ENCODE peak calls at places on chromosomes 16 and 17, in eight cellular contexts. G is PC-3, T is fibroblast of lung, Y is adrenal gland, K is transverse colon, J is A549, E is endodermal cell, W is OCI-LY7. Z is an unnamed sample.
A peak's percentile ranks its signal among the peaks of the same experiment; 100 is the strongest.

GRCh38 chr17:48719642-48720262 is 2.6 kb downstream of the PRAC1 start:
- DNase-seq in G (peak; percentile 91), T (no peak), Y (no peak), K (no peak), J (no peak), E (peak; percentile 95), W (no peak), Z (no peak)

GRCh38 chr16:6562985-6563384 is 769.7 kb upstream of the RBFOX1 start:
- DNase-seq in G (no peak), T (no peak), Y (no peak), K (no peak), J (no peak), E (no peak), W (no peak), Z (no peak)

GRCh38 chr16:47965439-47965838 is 190.4 kb downstream of the ABCC12 start:
- DNase-seq in G (no peak), T (peak; percentile 69), Y (no peak), K (no peak), J (no peak), E (peak; percentile 75), W (no peak), Z (no peak)

GRCh38 chr17:17730250-17730935 is 49.1 kb downstream of the RAI1 start:
- DNase-seq in G (no peak), T (no peak), Y (no peak), K (no peak), J (no peak), E (no peak), W (no peak), Z (no peak)

GRCh38 chr17:75159196-75160031 is 5.1 kb upstream of the JPT1 start:
- DNase-seq in G (peak; percentile 98), T (peak; percentile 78), Y (peak; percentile 47), K (no peak), J (peak; percentile 73), E (no peak), W (no peak), Z (no peak)

GRCh38 chr17:29010129-29010528 is 4.3 kb upstream of the SEZ6 start:
- DNase-seq in G (no peak), T (no peak), Y (no peak), K (no peak), J (no peak), E (no peak), W (no peak), Z (no peak)

GRCh38 chr17:70492368-70492767 is 323.0 kb downstream of the KCNJ2 start:
- DNase-seq in G (no peak), T (no peak), Y (no peak), K (no peak), J (no peak), E (no peak), W (no peak), Z (peak; percentile 7)

GRCh38 chr17:32015245-32016013 is 8.2 kb downstream of the LRRC37B start:
- DNase-seq in G (peak; percentile 86), T (peak; percentile 20), Y (no peak), K (no peak), J (peak; percentile 26), E (no peak), W (no peak), Z (peak; percentile 30)

GRCh38 chr16:897701-898100 is 73.1 kb downstream of the LMF1 start:
- DNase-seq in G (no peak), T (no peak), Y (no peak), K (no peak), J (no peak), E (no peak), W (no peak), Z (no peak)

GRCh38 chr17:871731-872517 is 89.8 kb downstream of the MRM3 start:
- DNase-seq in G (no peak), T (peak; percentile 56), Y (no peak), K (no peak), J (no peak), E (no peak), W (no peak), Z (no peak)

GRCh38 chr17:27563532-27563931 is 67.5 kb upstream of the LGALS9 start:
- DNase-seq in G (no peak), T (no peak), Y (no peak), K (no peak), J (no peak), E (no peak), W (no peak), Z (no peak)

GRCh38 chr17:27586203-27586701 is 44.7 kb upstream of the LGALS9 start:
- DNase-seq in G (no peak), T (peak; percentile 89), Y (no peak), K (no peak), J (peak; percentile 49), E (peak; percentile 44), W (no peak), Z (no peak)

GRCh38 chr16:27468941-27469531 is 67.1 kb downstream of the IL21R start:
- DNase-seq in G (no peak), T (no peak), Y (no peak), K (no peak), J (no peak), E (no peak), W (no peak), Z (no peak)

GRCh38 chr17:76868669-76869208 is 535 bp downstream of the MGAT5B start:
- DNase-seq in G (peak; percentile 17), T (peak; percentile 22), Y (no peak), K (no peak), J (peak; percentile 33), E (peak; percentile 77), W (no peak), Z (no peak)

GRCh38 chr16:80260906-80261311 is 279.9 kb upstream of the DYNLRB2 start:
- DNase-seq in G (no peak), T (peak; percentile 24), Y (no peak), K (peak; percentile 67), J (no peak), E (no peak), W (no peak), Z (no peak)

GRCh38 chr17:27768858-27769410 is 31.4 kb downstream of the NOS2 start:
- DNase-seq in G (no peak), T (no peak), Y (no peak), K (no peak), J (no peak), E (no peak), W (no peak), Z (no peak)

GRCh38 chr16:27431773-27432599 is 30.0 kb downstream of the IL21R start:
- DNase-seq in G (peak; percentile 6), T (peak; percentile 27), Y (peak; percentile 38), K (no peak), J (no peak), E (no peak), W (no peak), Z (no peak)

GRCh38 chr17:8120520-8121443 is 2.5 kb upstream of the ALOXE3 start:
- DNase-seq in G (peak; percentile 90), T (no peak), Y (peak; percentile 77), K (peak; percentile 67), J (peak; percentile 93), E (peak; percentile 100), W (peak; percentile 81), Z (peak; percentile 87)

GRCh38 chr16:63752347-63752746 is 1369.5 kb downstream of the CDH11 start:
- DNase-seq in G (no peak), T (no peak), Y (no peak), K (no peak), J (no peak), E (no peak), W (no peak), Z (no peak)

GRCh38 chr17:17365476-17366110 is 62.4 kb downstream of the NT5M start:
- DNase-seq in G (no peak), T (no peak), Y (no peak), K (no peak), J (no peak), E (no peak), W (no peak), Z (no peak)

GRCh38 chr17:72302735-72303134 is 181.9 kb downstream of the SOX9 start:
- DNase-seq in G (no peak), T (no peak), Y (no peak), K (no peak), J (no peak), E (no peak), W (no peak), Z (no peak)

DNA sequence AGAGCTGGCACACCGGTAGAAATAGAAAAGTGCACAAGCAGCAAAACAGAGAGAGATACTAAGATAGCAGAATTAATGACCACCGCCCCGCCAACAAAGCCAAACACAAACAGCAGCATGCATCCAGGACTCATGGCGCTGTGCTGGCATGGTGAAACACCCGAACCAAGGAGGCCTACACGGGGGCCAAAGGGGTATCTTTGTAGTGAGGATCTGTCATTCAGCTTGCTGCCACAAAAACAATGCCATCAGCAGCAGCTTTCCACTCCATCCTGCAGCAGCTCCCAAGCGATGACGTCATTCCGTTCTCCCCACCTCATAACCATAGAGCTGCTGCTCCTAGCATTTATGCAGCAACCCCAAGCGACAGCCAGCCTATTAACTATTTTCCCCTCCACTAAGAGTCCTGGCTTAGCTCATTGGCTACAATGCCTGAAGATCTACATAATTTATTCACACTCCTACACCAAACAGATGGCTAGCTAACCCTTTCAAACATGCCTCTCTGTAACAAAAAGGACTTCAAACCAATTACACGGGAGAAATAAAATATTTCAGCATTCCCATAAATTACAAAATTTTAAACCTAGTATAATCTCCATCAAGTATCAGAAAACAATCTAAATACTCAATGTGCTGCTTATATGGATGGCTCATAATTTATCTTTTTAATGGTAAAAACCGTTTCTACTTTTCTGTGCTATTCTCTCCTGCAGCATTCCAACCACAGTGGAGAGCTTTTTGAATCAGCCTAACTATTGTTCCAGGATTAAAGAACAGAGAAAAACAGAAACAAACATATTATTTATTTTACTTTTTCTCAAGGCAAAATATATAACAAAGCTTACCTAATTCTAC is 73.9 kb downstream of the SPAG9 start:
- DNase-seq in G (no peak), T (peak; percentile 98), Y (peak; percentile 96), K (peak; percentile 42), J (peak; percentile 26), E (peak; percentile 94), W (no peak), Z (no peak)
- H3K4me3 ChIP-seq in G (no peak overlapping the region), T (no peak overlapping the region), Y (peak overlapping the region; percentile 46), K (no peak overlapping the region), J (no peak overlapping the region), E (peak overlapping the region; percentile 78), W (no peak overlapping the region), Z (no peak overlapping the region)

DNA sequence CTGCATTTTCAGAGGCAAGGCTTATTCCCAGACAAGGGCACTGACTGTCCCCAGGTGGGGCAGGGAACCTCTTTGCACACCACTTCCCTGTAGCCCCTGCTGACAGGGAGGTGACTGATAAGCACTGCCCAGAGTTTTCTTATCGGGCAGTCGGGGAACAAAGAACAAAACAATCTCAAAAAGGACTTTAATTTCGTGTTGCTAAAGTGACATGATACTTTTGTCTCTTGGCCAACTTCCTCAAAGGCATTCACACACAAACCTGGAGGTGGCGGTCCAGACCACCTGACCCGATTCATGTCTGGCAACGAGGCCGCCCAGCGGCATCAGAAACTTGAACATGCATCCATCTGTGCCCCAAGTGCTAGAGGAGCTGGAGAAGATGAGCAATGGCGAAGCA is 28.9 kb downstream of the ZDHHC7 start:
- DNase-seq in G (no peak), T (no peak), Y (no peak), K (peak; percentile 67), J (no peak), E (no peak), W (no peak), Z (no peak)
- TF ChIP-seq CTCF in G (no peak), T (no peak), Y (no peak), K (peak; percentile 49), J (no peak), E (peak; percentile 49), W (peak; percentile 15), Z (no peak)

GRCh38 chr17:49963626-49964538 is 5.1 kb upstream of the DLX4 start:
- DNase-seq in G (no peak), T (no peak), Y (no peak), K (no peak), J (no peak), E (peak; percentile 86), W (no peak), Z (no peak)
- H3K4me3 ChIP-seq in G (no peak overlapping the region), T (no peak overlapping the region), Y (no peak overlapping the region), K (no peak overlapping the region), J (no peak overlapping the region), E (peak overlapping the region; percentile 69), W (no peak overlapping the region), Z (no peak overlapping the region)

GRCh38 chr16:81705261-81705660 is 73.8 kb upstream of the PLCG2 start:
- DNase-seq in G (no peak), T (no peak), Y (no peak), K (no peak), J (no peak), E (no peak), W (no peak), Z (no peak)
- TF ChIP-seq CTCF in G (no peak), T (no peak), Y (no peak), K (no peak), J (no peak), E (no peak), W (no peak), Z (no peak)